ENCODE peak calls at places on chromosomes 12 and 14, in four cellular contexts. N is mammary epithelial cell, I is right lobe of liver, L is esophagus squamous epithelium. Q is an unnamed sample. For H3K4me1, the result is how much of the 10 kb centered on the place peaks cover.

GRCh38 chr12:4909734-4910501 is at the start of gene KCNA1:
- DNase-seq in L (no peak), I (no peak), N (peak), Q (no peak)

GRCh38 chr12:122089080-122089479 is 10.5 kb downstream of the MLXIP start:
- DNase-seq in I (no peak), L (no peak), N (no peak), Q (no peak)

GRCh38 chr12:126093911-126094310 is 1028.7 kb downstream of the AACS start:
- DNase-seq in N (no peak), L (no peak), I (no peak), Q (no peak)

GRCh38 chr12:5513406-5513805 is 81.5 kb downstream of the NTF3 start:
- DNase-seq in N (no peak), L (no peak), I (no peak), Q (peak)

GRCh38 chr12:120102189-120103043 is 14.1 kb downstream of the RAB35 start:
- DNase-seq in N (no peak), I (no peak), L (no peak), Q (no peak)

GRCh38 chr14:100677925-100678765 is 48.5 kb upstream of the DLK1 start:
- DNase-seq in N (no peak), I (no peak), L (no peak), Q (no peak)

GRCh38 chr14:61226015-61226654 is 55.0 kb downstream of the TMEM30B start:
- DNase-seq in L (no peak), I (no peak), N (no peak), Q (no peak)

GRCh38 chr14:100246809-100247428 is 8.0 kb downstream of the YY1 start:
- DNase-seq in L (no peak), N (peak), I (no peak), Q (no peak)

GRCh38 chr14:20494935-20495766 is 10.2 kb upstream of the RNASE10 start:
- DNase-seq in N (peak), I (no peak), L (no peak), Q (no peak)

GRCh38 chr14:106417224-106418049 is 891.1 kb downstream of the TMEM121 start:
- DNase-seq in I (peak), L (no peak), N (no peak), Q (no peak)

GRCh38 chr14:105700622-105701288 is 174.4 kb downstream of the TMEM121 start:
- DNase-seq in I (no peak), L (no peak), N (no peak), Q (no peak)

GRCh38 chr14:103688441-103688840 is 26.8 kb downstream of the XRCC3 start:
- DNase-seq in I (no peak), N (no peak), L (no peak), Q (no peak)

GRCh38 chr14:65330416-65330815 is 82.1 kb upstream of the FUT8 start:
- DNase-seq in L (no peak), I (no peak), N (peak), Q (no peak)

GRCh38 chr12:8065991-8066594 is at the start of gene C3AR1:
- DNase-seq in I (no peak), N (peak), L (no peak), Q (no peak)

GRCh38 chr12:8064131-8064530 is 2.0 kb downstream of the C3AR1 start:
- DNase-seq in I (no peak), L (no peak), N (no peak), Q (no peak)
- H3K4me1 ChIP-seq in I (under half), L (under half), N (under half), Q (under half)

GRCh38 chr14:23306113-23306411 is 571 bp upstream of the BCL2L2 start:
- DNase-seq in L (no peak), N (no peak), I (no peak), Q (peak)
- H3K27ac ChIP-seq in L (peak), N (peak), I (peak), Q (peak)

DNA sequence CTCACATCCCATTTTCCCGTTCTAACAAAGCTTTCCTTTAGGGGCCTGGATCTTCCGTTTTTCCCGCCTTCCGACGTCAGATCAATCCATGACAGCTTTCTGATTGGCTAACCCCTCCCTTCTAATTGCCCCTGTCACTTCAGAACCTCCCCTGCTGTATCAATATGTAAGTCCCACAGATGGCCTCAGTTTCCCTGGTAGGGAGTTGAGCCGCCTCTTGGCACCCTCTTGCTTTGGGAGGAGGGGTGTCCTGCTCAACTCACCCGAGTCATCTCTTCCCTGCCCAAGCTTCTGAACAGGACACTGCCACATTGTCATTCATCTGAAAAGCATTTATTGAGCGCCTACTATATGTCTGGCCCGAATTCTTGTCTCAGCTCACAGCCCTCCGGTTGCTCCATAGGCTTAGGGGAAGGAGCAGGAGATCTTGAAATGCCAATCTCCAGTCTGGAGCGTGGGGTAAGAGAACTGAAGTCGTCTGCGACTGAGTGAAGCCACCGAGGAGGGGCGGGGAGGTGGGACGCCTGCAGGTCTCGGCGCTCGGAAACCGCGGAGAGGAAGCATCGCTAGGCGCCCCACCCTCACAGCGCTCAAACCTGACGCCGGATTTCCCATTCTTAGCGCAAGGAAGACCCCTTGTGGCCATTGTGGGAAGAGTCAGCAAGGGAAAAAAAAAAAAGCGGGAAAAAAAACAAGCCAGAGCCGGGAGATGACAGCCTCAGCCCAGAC is 28.0 kb upstream of the SMUG1 start:
- DNase-seq in L (no peak), N (peak), I (peak), Q (no peak)
- H3K4me1 ChIP-seq in L (under half), N (under half), I (under half), Q (under half)

DNA sequence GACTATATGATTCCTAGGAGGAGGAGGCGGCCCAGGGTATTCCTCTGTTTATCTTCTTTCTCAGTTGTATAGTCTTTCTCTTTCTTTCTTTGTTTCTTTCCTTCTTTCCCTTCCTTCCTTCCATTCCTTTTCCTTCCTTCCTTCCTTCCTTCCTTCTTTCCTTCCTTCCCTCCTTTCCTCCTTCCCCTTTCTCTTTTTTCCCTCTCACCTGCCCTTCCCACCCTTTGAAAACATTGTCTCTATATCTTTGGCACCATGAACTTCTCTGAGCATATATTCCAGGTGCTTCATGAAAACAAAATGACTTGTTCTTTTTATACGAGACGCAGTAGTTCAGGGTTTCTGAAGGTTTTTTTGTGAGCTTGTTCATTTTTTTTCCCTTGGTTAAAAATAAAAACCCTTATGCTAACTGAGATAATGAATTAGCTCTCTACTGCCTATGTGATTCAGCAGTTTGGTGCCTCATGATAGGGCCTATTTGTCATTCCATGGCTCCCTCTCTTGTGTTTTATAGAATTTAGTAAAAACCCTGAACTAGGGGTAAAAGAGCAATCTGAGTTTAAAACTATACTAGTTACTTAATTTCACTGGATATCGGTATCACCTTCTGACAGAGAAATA is 3.2 kb upstream of the TESPA1 start:
- DNase-seq in I (no peak), L (no peak), N (no peak), Q (no peak)
- H3K27ac ChIP-seq in I (no peak), L (no peak), N (no peak), Q (no peak)

GRCh38 chr14:89165810-89166209 is 251.2 kb downstream of the FOXN3 start:
- DNase-seq in L (no peak), N (no peak), I (no peak), Q (no peak)

GRCh38 chr14:89164168-89165074 is 252.6 kb downstream of the FOXN3 start:
- DNase-seq in L (no peak), N (no peak), I (no peak), Q (no peak)

GRCh38 chr14:89165189-89165809 is 251.7 kb downstream of the FOXN3 start:
- DNase-seq in I (no peak), L (no peak), N (no peak), Q (no peak)

GRCh38 chr14:89167705-89168104 is 249.3 kb downstream of the FOXN3 start:
- DNase-seq in N (no peak), I (no peak), L (no peak), Q (no peak)

GRCh38 chr14:89166650-89167049 is 250.4 kb downstream of the FOXN3 start:
- DNase-seq in L (no peak), N (no peak), I (no peak), Q (no peak)
- H3K4me1 ChIP-seq in L (under half), N (under half), I (under half), Q (under half)

DNA sequence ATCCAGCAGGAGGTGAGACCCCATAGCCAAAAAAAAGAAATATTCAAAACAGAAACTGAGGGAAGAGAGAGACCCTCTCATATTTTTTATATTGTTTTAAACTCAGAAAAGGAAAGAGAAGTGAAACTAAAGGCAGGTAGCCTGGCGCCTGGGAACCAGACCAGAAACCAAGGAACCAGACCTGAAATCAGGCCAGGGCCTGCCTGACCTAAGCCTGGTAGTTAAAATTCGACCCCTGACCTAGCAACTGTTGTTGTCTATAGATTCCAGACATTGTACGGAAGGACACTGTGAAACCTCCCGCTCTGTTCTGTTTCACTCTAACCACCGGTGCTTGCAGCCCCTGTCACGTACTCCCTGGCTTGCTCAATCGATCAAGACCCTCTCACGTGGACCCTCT is 38.5 kb upstream of the CD163 start:
- DNase-seq in L (no peak), I (no peak), N (no peak), Q (no peak)
- H3K27ac ChIP-seq in L (peak), I (no peak), N (no peak), Q (no peak)